ENCODE peak calls at places on chromosomes 1 and 21, in four cellular contexts. Z, S, M and V are unnamed samples.

GRCh38 chr1:209435654-209436566 is 147.6 kb upstream of the CAMK1G start:
- DNase-seq in Z (peak; percentile 73), M (peak; percentile 93), S (peak; percentile 58), V (peak; percentile 44)

GRCh38 chr1:241610056-241610815 is 29.9 kb downstream of the CHML start:
- DNase-seq in Z (no peak), M (no peak), S (no peak), V (peak; percentile 35)

GRCh38 chr1:6448749-6449631 is 17.0 kb downstream of the TNFRSF25 start:
- DNase-seq in Z (no peak), S (peak; percentile 73), M (no peak), V (peak; percentile 60)

GRCh38 chr1:64948905-64949833 is 17.2 kb downstream of the JAK1 start:
- DNase-seq in Z (no peak), S (no peak), M (peak; percentile 56), V (no peak)

GRCh38 chr1:107515702-107516101 is 374.9 kb downstream of the NTNG1 start:
- DNase-seq in S (no peak), M (no peak), Z (no peak), V (no peak)

GRCh38 chr1:41866285-41866684 is 52.4 kb downstream of the HIVEP3 start:
- DNase-seq in S (no peak), Z (no peak), M (no peak), V (no peak)

GRCh38 chr21:38438476-38438893 is 59.8 kb downstream of the ERG start:
- DNase-seq in S (no peak), Z (no peak), M (peak; percentile 29), V (no peak)

GRCh38 chr1:96865731-96866684 is 144.4 kb downstream of the PTBP2 start:
- DNase-seq in S (no peak), M (peak; percentile 44), Z (peak; percentile 43), V (no peak)

GRCh38 chr1:118588566-118588965 is 399.6 kb downstream of the TBX15 start:
- DNase-seq in S (no peak), M (no peak), Z (no peak), V (no peak)

GRCh38 chr1:168742386-168742785 is 13.4 kb upstream of the DPT start:
- DNase-seq in M (no peak), S (no peak), Z (no peak), V (no peak)

GRCh38 chr1:109466440-109467300 is at the start of gene SYPL2:
- DNase-seq in Z (no peak), M (no peak), S (no peak), V (peak; percentile 51)

GRCh38 chr1:6969106-6969505 is 183.9 kb downstream of the CAMTA1 start:
- DNase-seq in M (no peak), S (no peak), Z (no peak), V (no peak)

GRCh38 chr1:117566556-117566955 is 39.3 kb upstream of the TENT5C start:
- DNase-seq in Z (peak; percentile 9), S (no peak), M (no peak), V (no peak)

GRCh38 chr1:167491586-167492408 is 26.5 kb downstream of the CD247 start:
- DNase-seq in Z (no peak), S (no peak), M (no peak), V (no peak)

GRCh38 chr1:89309828-89310227 is 37.2 kb upstream of the GBP5 start:
- DNase-seq in M (no peak), S (no peak), Z (no peak), V (no peak)

GRCh38 chr1:117967472-117967871 is 37.9 kb downstream of the WDR3 start:
- DNase-seq in M (peak; percentile 28), Z (no peak), S (no peak), V (no peak)

GRCh38 chr1:174191255-174191906 is 32.1 kb downstream of the RABGAP1L start:
- DNase-seq in M (peak; percentile 43), S (no peak), Z (no peak), V (no peak)

GRCh38 chr1:3883194-3883920 is 16.7 kb downstream of the C1orf174 start:
- DNase-seq in S (no peak), Z (no peak), M (no peak), V (no peak)

GRCh38 chr1:219771039-219771438 is 157.3 kb downstream of the SLC30A10 start:
- DNase-seq in M (peak; percentile 98), Z (peak; percentile 29), S (no peak), V (no peak)

GRCh38 chr1:227140376-227140775 is 177.9 kb downstream of the CDC42BPA start:
- DNase-seq in S (no peak), Z (no peak), M (no peak), V (no peak)

GRCh38 chr1:59714966-59715365 is 99.8 kb upstream of the HOOK1 start:
- DNase-seq in Z (no peak), M (no peak), S (no peak), V (no peak)

DNA sequence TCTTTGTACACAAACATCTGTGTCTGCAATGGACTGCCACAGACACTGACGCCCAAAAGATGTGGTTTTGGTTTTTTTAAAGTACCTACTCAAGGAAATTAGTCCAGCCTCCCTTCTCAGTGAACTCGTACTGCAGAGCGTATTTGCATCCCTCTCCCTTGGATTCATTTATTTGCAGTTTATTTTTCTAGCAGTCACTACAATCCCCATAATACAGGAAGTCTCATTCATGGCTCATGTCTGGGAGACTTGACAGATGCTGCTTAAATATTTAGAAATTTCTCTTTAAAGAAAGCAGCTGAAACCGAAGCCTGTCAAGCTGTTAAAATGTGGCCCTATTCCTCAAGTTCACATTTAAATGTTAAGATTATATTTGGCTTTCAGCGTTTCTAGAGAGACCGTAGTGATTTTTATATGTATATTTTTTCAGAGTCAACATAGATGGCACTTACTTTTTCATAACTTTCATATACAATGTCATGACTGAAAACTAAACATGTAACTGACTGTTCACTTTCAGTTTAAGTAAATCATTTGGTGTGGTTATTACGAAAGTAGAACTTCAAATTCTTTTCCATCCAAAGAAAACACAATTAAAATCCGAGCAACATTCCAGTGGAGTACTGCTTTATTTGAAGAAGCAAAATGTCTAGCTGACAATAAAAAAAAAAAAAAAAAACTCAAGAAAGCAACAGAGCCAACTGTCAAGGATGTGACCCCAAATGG is 38.0 kb downstream of the MIS18A start:
- DNase-seq in M (no peak), S (no peak), Z (no peak), V (no peak)
- TF ChIP-seq CTCF in M (no peak), S (no peak), Z (no peak), V (no peak)

DNA sequence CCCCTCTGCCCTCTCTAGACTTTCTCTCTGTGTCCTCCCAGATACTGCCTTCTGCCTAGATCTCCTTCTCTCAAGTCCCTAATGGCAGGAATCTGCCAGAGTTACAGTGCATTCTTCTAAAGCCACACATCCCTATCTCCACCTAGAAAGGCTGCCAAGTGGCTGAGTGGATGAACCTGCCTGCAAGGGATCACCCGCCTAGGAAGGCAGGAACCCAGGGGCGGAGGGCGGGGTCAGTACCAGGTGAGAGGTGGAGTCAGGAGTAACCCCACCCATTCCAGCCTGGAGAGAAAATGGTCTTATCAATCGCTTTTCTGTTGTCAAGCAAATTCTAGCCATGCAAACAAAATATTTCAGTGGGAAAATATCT is 60.8 kb downstream of the BCAR3 start:
- DNase-seq in Z (no peak), S (peak; percentile 67), M (no peak), V (peak; percentile 68)
- TF ChIP-seq CTCF in Z (no peak), S (no peak), M (no peak), V (no peak)

GRCh38 chr1:154750681-154751665 is 119.1 kb downstream of the KCNN3 start:
- DNase-seq in M (no peak), S (no peak), Z (no peak), V (no peak)

GRCh38 chr1:154747841-154748766 is 122.0 kb downstream of the KCNN3 start:
- DNase-seq in S (no peak), Z (no peak), M (no peak), V (peak; percentile 48)

GRCh38 chr1:154747380-154747779 is 122.7 kb downstream of the KCNN3 start:
- DNase-seq in S (no peak), Z (no peak), M (no peak), V (no peak)

GRCh38 chr1:154746620-154747299 is 123.3 kb downstream of the KCNN3 start:
- DNase-seq in Z (no peak), M (no peak), S (no peak), V (no peak)

DNA sequence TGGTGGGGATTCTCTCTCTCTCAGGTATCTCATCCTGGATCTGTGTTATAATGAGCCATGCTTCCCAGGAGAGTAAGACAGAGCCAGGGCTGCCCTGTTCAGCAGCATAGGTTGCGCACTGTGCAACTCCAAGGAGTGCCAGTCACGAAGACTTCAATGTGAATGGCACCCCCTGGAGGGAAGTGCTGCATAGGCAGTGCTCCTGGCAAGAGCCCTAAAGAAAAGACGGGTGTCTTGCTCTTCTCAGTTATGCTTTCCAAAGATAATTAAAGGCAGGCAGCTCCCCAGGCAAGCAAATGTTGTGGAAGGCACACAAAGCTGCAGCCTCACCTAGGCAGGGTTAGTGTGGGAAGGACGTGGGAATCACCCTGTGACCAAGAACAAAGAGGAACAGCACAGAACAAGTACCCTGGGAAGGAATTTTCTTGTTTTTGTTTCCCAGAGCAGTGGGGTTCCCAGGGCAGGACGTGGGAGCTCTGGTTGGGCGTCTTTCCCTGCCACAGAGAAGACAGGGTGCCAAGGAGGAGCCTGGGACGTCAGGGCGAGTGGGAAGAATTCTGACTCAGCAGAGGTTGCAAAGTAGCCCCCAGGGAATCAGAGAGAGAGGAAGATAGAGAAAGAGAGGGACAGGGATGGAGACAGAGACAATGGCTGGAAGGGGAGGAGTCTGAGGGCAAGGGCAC is 120.9 kb downstream of the KCNN3 start:
- DNase-seq in S (no peak), M (no peak), Z (no peak), V (no peak)
- TF ChIP-seq CTCF in S (no peak), M (no peak), Z (no peak), V (no peak)

DNA sequence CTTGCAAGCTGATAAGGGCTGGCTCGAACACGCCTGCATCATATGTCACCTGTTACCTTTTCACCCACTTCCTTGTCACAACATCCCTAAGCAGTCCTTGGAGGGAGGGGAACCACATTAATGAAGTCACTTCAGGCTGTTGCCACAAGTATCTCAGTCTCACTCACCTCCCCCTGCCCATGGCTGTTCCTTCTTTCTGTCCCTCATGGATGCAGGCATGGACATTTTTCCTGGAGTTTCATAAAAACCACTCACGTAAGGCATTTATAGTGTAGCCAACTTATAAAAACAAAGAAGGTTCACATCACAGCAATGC is 76.8 kb upstream of the ANGPTL1 start:
- DNase-seq in S (no peak), Z (no peak), M (no peak), V (no peak)
- TF ChIP-seq CTCF in S (no peak), Z (no peak), M (no peak), V (no peak)

GRCh38 chr21:42835611-42836401 is 43.5 kb downstream of the WDR4 start:
- DNase-seq in Z (no peak), M (no peak), S (no peak), V (no peak)

GRCh38 chr21:42834730-42835191 is 44.6 kb downstream of the WDR4 start:
- DNase-seq in M (no peak), S (no peak), Z (no peak), V (no peak)

GRCh38 chr21:42833859-42834729 is 45.2 kb downstream of the WDR4 start:
- DNase-seq in Z (no peak), S (no peak), M (no peak), V (no peak)

GRCh38 chr21:42835211-42835610 is 44.1 kb downstream of the WDR4 start:
- DNase-seq in Z (no peak), M (no peak), S (no peak), V (no peak)

GRCh38 chr21:42833439-42833815 is 45.9 kb downstream of the WDR4 start:
- DNase-seq in M (no peak), Z (no peak), S (peak; percentile 71), V (peak; percentile 64)
- TF ChIP-seq CTCF in M (no peak), Z (no peak), S (no peak), V (peak; percentile 30)

DNA sequence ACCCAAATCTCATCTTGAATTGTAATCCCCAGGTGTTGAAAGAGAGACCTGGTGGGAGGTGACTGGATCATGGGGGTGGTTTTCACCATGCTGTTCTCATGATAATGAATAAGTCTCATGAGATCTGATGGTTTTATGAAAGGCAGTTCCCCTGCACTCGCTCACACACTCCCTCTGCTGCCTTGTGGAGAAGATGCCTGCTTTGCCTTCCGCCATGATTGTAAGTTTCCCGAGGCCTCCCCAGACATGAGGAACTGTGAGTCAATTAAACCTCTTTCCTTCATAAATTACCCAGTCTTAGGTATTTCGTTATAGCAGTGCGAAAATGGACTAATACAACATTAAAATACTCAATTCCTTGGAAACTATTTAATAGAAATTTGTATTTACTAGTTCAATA is 99.2 kb downstream of the PROX1 start:
- DNase-seq in M (no peak), S (no peak), Z (no peak), V (no peak)
- TF ChIP-seq CTCF in M (no peak), S (no peak), Z (no peak), V (no peak)